ENCODE peak calls at places on chromosomes 12 and 14, in six cellular contexts. M, P, Q, H, X and F are unnamed samples.

GRCh38 chr14:74049886-74050495 is 30.8 kb downstream of the BBOF1 start:
- DNase-seq in P (no peak), M (no peak), X (no peak), H (no peak), Q (no peak), F (no peak)

GRCh38 chr12:131010376-131011131 is 56.8 kb downstream of the ADGRD1 start:
- DNase-seq in X (peak; percentile 25), H (no peak), P (peak; percentile 36), Q (no peak), M (no peak), F (no peak)

GRCh38 chr12:111101003-111101402 is 180.6 kb upstream of the MYL2 start:
- DNase-seq in H (no peak), X (no peak), P (no peak), M (no peak), Q (no peak), F (no peak)

GRCh38 chr12:94304566-94305061 is 155.1 kb downstream of the CEP83 start:
- DNase-seq in H (no peak), P (no peak), Q (no peak), M (peak; percentile 60), X (no peak), F (no peak)

GRCh38 chr12:119710941-119711551 is 43.1 kb downstream of the PRKAB1 start:
- DNase-seq in H (no peak), Q (no peak), M (no peak), X (peak; percentile 58), P (peak; percentile 71), F (no peak)

GRCh38 chr12:94140556-94140955 is 7.8 kb upstream of the PLXNC1 start:
- DNase-seq in Q (peak; percentile 51), H (peak; percentile 51), M (no peak), X (no peak), P (no peak), F (no peak)

GRCh38 chr12:114690267-114691135 is 6.5 kb upstream of the TBX3 start:
- DNase-seq in M (no peak), H (no peak), Q (no peak), X (no peak), P (no peak), F (no peak)

GRCh38 chr12:52524241-52524897 is 4.2 kb upstream of the KRT5 start:
- DNase-seq in H (no peak), P (no peak), M (no peak), Q (peak; percentile 0), X (no peak), F (no peak)

GRCh38 chr12:92602476-92602875 is 100.3 kb upstream of the PLEKHG7 start:
- DNase-seq in P (no peak), M (peak; percentile 69), H (peak; percentile 8), Q (no peak), X (no peak), F (no peak)

GRCh38 chr12:70482764-70483163 is 116.7 kb downstream of the KCNMB4 start:
- DNase-seq in Q (no peak), M (no peak), X (no peak), P (no peak), H (no peak), F (no peak)

GRCh38 chr12:23600936-23601335 is 348.5 kb downstream of the SOX5 start:
- DNase-seq in Q (no peak), X (no peak), H (no peak), M (no peak), P (no peak), F (no peak)

GRCh38 chr12:106985479-106985878 is 1.5 kb downstream of the MTERF2 start:
- DNase-seq in M (no peak), H (no peak), Q (no peak), X (no peak), P (no peak), F (no peak)
- TF ChIP-seq CTCF in M (peak; percentile 5), H (no peak), Q (no peak), X (no peak), P (no peak), F (no peak)

GRCh38 chr14:41586237-41586636 is 20.4 kb upstream of the LRFN5 start:
- DNase-seq in H (no peak), X (no peak), M (no peak), Q (no peak), P (no peak), F (no peak)
- TF ChIP-seq CTCF in H (no peak), X (no peak), M (no peak), Q (no peak), P (no peak), F (no peak)

GRCh38 chr14:75141967-75142366 is 15.1 kb upstream of the NEK9 start:
- DNase-seq in X (no peak), Q (peak; percentile 18), P (no peak), H (peak; percentile 39), M (peak; percentile 38), F (no peak)
- TF ChIP-seq CTCF in X (no peak), Q (peak; percentile 45), P (peak; percentile 43), H (peak; percentile 14), M (peak; percentile 69), F (peak; percentile 57)

GRCh38 chr12:117002040-117002832 is 91.5 kb downstream of the FBXW8 start:
- DNase-seq in M (no peak), Q (no peak), P (no peak), H (no peak), X (no peak), F (no peak)
- TF ChIP-seq CTCF in M (no peak), Q (no peak), P (no peak), H (no peak), X (no peak), F (no peak)

DNA sequence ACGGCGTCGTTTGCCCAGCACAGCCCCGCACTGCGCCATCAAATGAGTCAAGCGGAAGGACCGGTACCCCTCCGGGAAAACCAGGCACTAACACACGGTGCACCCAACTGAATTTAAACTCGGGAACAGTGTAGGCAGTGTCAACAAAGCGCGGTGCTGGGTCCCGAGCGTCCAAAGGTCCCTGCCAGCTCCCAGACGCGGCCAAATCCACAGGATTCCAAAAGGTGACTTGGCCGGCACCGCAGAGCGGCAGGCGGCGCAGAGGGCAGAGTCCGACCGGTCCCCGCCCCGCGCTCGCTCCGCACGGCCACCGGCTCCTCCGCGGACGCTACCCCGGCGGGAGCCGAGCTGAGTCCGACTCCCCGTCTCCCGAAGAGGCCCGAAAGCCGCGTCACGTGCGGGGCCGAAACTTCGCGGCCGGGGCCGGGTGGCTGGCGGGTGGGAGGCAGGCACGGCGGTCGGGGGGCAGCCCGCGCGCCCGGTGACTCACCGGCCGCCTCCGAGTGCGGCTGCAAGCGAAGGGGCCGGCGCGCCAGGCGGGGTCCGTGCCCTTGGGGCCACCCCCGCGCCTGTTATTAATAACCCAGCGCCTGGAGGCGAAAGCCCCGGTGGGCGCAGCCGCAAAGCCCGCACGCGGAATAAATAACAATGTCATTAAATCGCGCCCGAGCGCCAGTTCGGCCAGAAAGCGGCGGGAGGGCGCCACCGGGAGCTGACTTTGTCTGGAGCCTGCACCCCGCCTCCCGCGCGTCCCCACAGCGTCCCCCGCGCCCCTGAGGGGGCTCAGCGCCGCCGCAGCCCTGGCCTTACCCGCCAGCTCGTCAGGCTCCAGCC is 823 bp downstream of the DENND5B start:
- DNase-seq in P (peak; percentile 62), M (peak; percentile 44), Q (peak; percentile 70), H (peak; percentile 91), X (peak; percentile 57), F (peak; percentile 58)
- TF ChIP-seq CTCF in P (no peak), M (no peak), Q (no peak), H (peak; percentile 16), X (no peak), F (no peak)

GRCh38 chr12:20946732-20947131 is 136.2 kb downstream of the SLCO1B3 start:
- DNase-seq in Q (peak; percentile 53), X (no peak), M (peak; percentile 32), H (peak; percentile 63), P (no peak), F (no peak)

GRCh38 chr12:20950248-20950647 is 139.7 kb downstream of the SLCO1B3 start:
- DNase-seq in Q (no peak), P (no peak), H (peak; percentile 57), X (no peak), M (peak; percentile 18), F (no peak)
- TF ChIP-seq CTCF in Q (peak; percentile 58), P (peak; percentile 29), H (peak; percentile 61), X (no peak), M (peak; percentile 42), F (no peak)

GRCh38 chr14:99441157-99441870 is 39.3 kb downstream of the SETD3 start:
- DNase-seq in Q (peak; percentile 31), P (no peak), M (no peak), X (no peak), H (peak; percentile 38), F (no peak)
- TF ChIP-seq CTCF in Q (peak; percentile 27), P (no peak), M (peak; percentile 57), X (no peak), H (no peak), F (no peak)